ENCODE peak calls at places on chromosomes 5 and 9, in four cellular contexts. X is NCI-H1417, O is HTR-8/SVneo, H is nucleus accumbens. F is an unnamed sample.
A peak's percentile ranks its signal among the peaks of the same experiment; 100 is the strongest.

GRCh38 chr5:156375895-156376495 is 49.0 kb downstream of the SGCD start:
- DNase-seq in O (no peak), H (no peak), X (no peak), F (no peak)

GRCh38 chr5:66171349-66172344 is 27.5 kb downstream of the SREK1 start:
- DNase-seq in O (peak; percentile 37), X (peak; percentile 40), H (no peak), F (peak; percentile 68)

GRCh38 chr5:150540042-150540441 is 32.1 kb downstream of the NDST1 start:
- DNase-seq in O (no peak), H (no peak), X (no peak), F (no peak)

GRCh38 chr9:106220415-106220814 is 526.1 kb downstream of the TMEM38B start:
- DNase-seq in H (no peak), O (no peak), X (no peak), F (no peak)

GRCh38 chr5:110769282-110769681 is 30.5 kb downstream of the SLC25A46 start:
- DNase-seq in H (no peak), X (peak; percentile 35), O (no peak), F (no peak)

GRCh38 chr5:19853616-19854240 is 134.3 kb downstream of the CDH18 start:
- DNase-seq in H (no peak), X (no peak), O (peak; percentile 20), F (no peak)

GRCh38 chr5:141155540-141156374 is 5.9 kb downstream of the PCDHB6 start:
- DNase-seq in H (no peak), X (no peak), O (no peak), F (no peak)

GRCh38 chr5:89267764-89268163 is 384.8 kb upstream of the MEF2C start:
- DNase-seq in X (no peak), H (no peak), O (no peak), F (no peak)

GRCh38 chr5:73968729-73969128 is 342.7 kb downstream of the ARHGEF28 start:
- DNase-seq in H (no peak), X (no peak), O (no peak), F (no peak)

GRCh38 chr9:137982132-137982666 is 104.6 kb downstream of the CACNA1B start:
- DNase-seq in X (no peak), H (no peak), O (peak; percentile 18), F (no peak)

GRCh38 chr5:67249590-67249895 is 52.9 kb upstream of the CD180 start:
- DNase-seq in O (no peak), X (peak; percentile 1), H (no peak), F (no peak)

GRCh38 chr5:82467006-82467561 is 188.9 kb upstream of the RPS23 start:
- DNase-seq in H (no peak), X (no peak), O (no peak), F (peak; percentile 5)

GRCh38 chr5:13143630-13144029 is 800.9 kb downstream of the DNAH5 start:
- DNase-seq in O (no peak), X (no peak), H (no peak), F (no peak)

GRCh38 chr5:96318569-96319100 is 114.4 kb downstream of the PCSK1 start:
- DNase-seq in X (no peak), O (no peak), H (no peak), F (no peak)

GRCh38 chr9:134682651-134683364 is 41.2 kb downstream of the COL5A1 start:
- DNase-seq in X (no peak), O (no peak), H (no peak), F (no peak)

F was measured in erythroblast.